ENCODE peak calls at places on chromosomes 13 and 19, in eight cellular contexts. Q is H9; E is heart left ventricle; O is ovary; D is K562; S is cardiac muscle cell; J is stomach; H is CD8-positive, alpha-beta T cell. Y is an unnamed sample. For H3K9me3, the result is how much of the 10 kb centered on the place peaks cover.

GRCh38 chr19:46351241-46352041 is 4.6 kb downstream of the PPP5C start:
- DNase-seq in E (peak), O (no peak), D (no peak), J (peak), S (no peak), Q (no peak), H (peak), Y (peak)

GRCh38 chr13:98507060-98507797 is 69.7 kb downstream of the STK24 start:
- DNase-seq in J (peak), S (peak), Q (no peak), H (no peak), E (peak), D (no peak), O (peak), Y (peak)

GRCh38 chr19:10913716-10914340 is 14.6 kb downstream of the YIPF2 start:
- DNase-seq in O (no peak), E (no peak), D (no peak), Q (peak), S (no peak), H (no peak), J (no peak), Y (no peak)

GRCh38 chr19:52600639-52601024 is 30.5 kb downstream of the ZNF701 start:
- DNase-seq in Q (no peak), O (peak), D (no peak), H (no peak), S (no peak), E (peak), J (peak), Y (peak)

GRCh38 chr19:3479177-3479818 is 1.0 kb downstream of the SMIM24 start:
- DNase-seq in Q (peak), O (no peak), D (peak), J (peak), S (peak), H (peak), E (no peak), Y (peak)

GRCh38 chr19:34300380-34300779 is 46.0 kb downstream of the GARRE1 start:
- DNase-seq in E (no peak), S (no peak), J (no peak), Q (no peak), H (no peak), D (no peak), O (no peak), Y (no peak)

GRCh38 chr13:51502206-51502651 is 49.4 kb upstream of the INTS6 start:
- DNase-seq in O (no peak), J (no peak), S (no peak), D (no peak), E (no peak), Q (no peak), H (no peak), Y (no peak)

GRCh38 chr13:22235950-22236290 is 565.0 kb downstream of the FGF9 start:
- DNase-seq in D (no peak), S (no peak), H (no peak), O (peak), E (no peak), J (no peak), Q (peak), Y (no peak)

GRCh38 chr19:52535831-52536800 is 8.6 kb downstream of the ZNF808 start:
- DNase-seq in H (peak), E (peak), S (peak), J (peak), O (peak), D (no peak), Q (peak), Y (peak)

GRCh38 chr19:34963531-34964406 is at the start of gene ZNF792:
- DNase-seq in H (peak), O (peak), J (peak), D (peak), Q (peak), S (peak), E (peak), Y (peak)

GRCh38 chr13:101700598-101700997 is 248.1 kb downstream of the ITGBL1 start:
- DNase-seq in J (no peak), O (no peak), D (no peak), H (no peak), E (no peak), S (no peak), Q (no peak), Y (no peak)

GRCh38 chr19:45641274-45642105 is 2.3 kb upstream of the EML2 start:
- DNase-seq in Q (peak), J (peak), E (peak), H (peak), S (peak), O (peak), D (peak), Y (peak)

GRCh38 chr13:51193387-51193786 is 28.8 kb upstream of the FAM124A start:
- DNase-seq in H (no peak), Q (no peak), S (no peak), J (no peak), O (no peak), E (no peak), D (no peak), Y (no peak)

GRCh38 chr19:47057328-47057727 is 8.9 kb upstream of the TMEM160 start:
- DNase-seq in Q (no peak), O (no peak), D (no peak), E (peak), S (no peak), J (no peak), H (no peak), Y (no peak)

GRCh38 chr19:2627319-2627829 is 75.1 kb downstream of the GNG7 start:
- DNase-seq in J (peak), H (no peak), E (peak), S (no peak), D (no peak), O (no peak), Q (no peak), Y (peak)

GRCh38 chr19:44512326-44513298 is 12.3 kb upstream of the ZNF180 start:
- DNase-seq in S (peak), Q (peak), D (peak), H (no peak), E (no peak), J (no peak), O (no peak), Y (peak)

GRCh38 chr13:30755678-30756077 is 20.3 kb downstream of the ALOX5AP start:
- DNase-seq in J (no peak), E (no peak), S (no peak), Q (no peak), H (no peak), O (no peak), D (no peak), Y (no peak)

GRCh38 chr13:91922969-91923592 is 524.7 kb downstream of the GPC5 start:
- DNase-seq in E (no peak), O (no peak), Q (no peak), D (no peak), H (no peak), S (peak), J (no peak), Y (no peak)

GRCh38 chr13:45156565-45157361 is 36.5 kb downstream of the GTF2F2 start:
- DNase-seq in D (no peak), E (no peak), S (no peak), J (no peak), O (no peak), H (no peak), Q (no peak), Y (no peak)

GRCh38 chr19:15378529-15379082 is 981 bp downstream of the AKAP8 start:
- DNase-seq in D (no peak), H (peak), O (no peak), S (peak), E (no peak), Q (no peak), J (peak), Y (peak)

GRCh38 chr19:13350761-13351160 is 155.5 kb downstream of the CACNA1A start:
- DNase-seq in O (no peak), E (no peak), S (no peak), Q (no peak), H (no peak), D (no peak), J (no peak), Y (no peak)

GRCh38 chr13:39044536-39044935 is 6.3 kb downstream of the NHLRC3 start:
- DNase-seq in S (no peak), Q (no peak), O (no peak), E (no peak), H (no peak), D (no peak), J (no peak), Y (no peak)

GRCh38 chr19:33193864-33194362 is at the start of gene LRP3:
- DNase-seq in J (peak), S (peak), H (no peak), Q (no peak), E (peak), D (peak), O (peak), Y (peak)

GRCh38 chr13:48860369-48860768 is 115.3 kb upstream of the FNDC3A start:
- DNase-seq in H (no peak), D (no peak), J (no peak), Q (no peak), S (no peak), E (no peak), O (no peak), Y (no peak)

GRCh38 chr13:114079601-114080536 is 52.6 kb downstream of the RASA3 start:
- DNase-seq in S (no peak), Q (no peak), O (peak), D (no peak), E (no peak), J (no peak), H (no peak), Y (no peak)

GRCh38 chr19:14073232-14073924 is 792 bp downstream of the MISP3 start:
- DNase-seq in S (peak), O (peak), H (peak), J (peak), D (peak), E (peak), Q (peak), Y (peak)

GRCh38 chr13:38967446-38967845 is 23.2 kb downstream of the STOML3 start:
- DNase-seq in Q (no peak), H (no peak), J (no peak), S (no peak), D (no peak), O (no peak), E (no peak), Y (no peak)

GRCh38 chr19:33175886-33176669 is 18.1 kb upstream of the LRP3 start:
- DNase-seq in J (no peak), H (peak), S (peak), Q (no peak), E (no peak), D (no peak), O (peak), Y (no peak)

GRCh38 chr19:1474011-1474764 is 4.8 kb downstream of the C19orf25 start:
- DNase-seq in E (peak), O (peak), J (no peak), Q (no peak), H (no peak), D (no peak), S (no peak), Y (peak)

GRCh38 chr19:6737873-6738725 is 719 bp upstream of the GPR108 start:
- DNase-seq in D (peak), O (peak), E (peak), S (peak), Q (peak), H (peak), J (peak), Y (peak)

GRCh38 chr13:79307433-79307861 is 98.6 kb downstream of the RBM26 start:
- DNase-seq in S (no peak), E (no peak), Q (no peak), O (no peak), D (no peak), H (no peak), J (no peak), Y (no peak)

GRCh38 chr13:39250440-39250839 is 212.2 kb downstream of the NHLRC3 start:
- DNase-seq in Q (no peak), O (no peak), J (no peak), D (no peak), H (no peak), S (peak), E (no peak), Y (no peak)

GRCh38 chr13:42707596-42707995 is 73.8 kb upstream of the FAM216B start:
- DNase-seq in H (no peak), D (no peak), O (no peak), E (no peak), Q (no peak), J (no peak), S (no peak), Y (no peak)

GRCh38 chr13:113585828-113586355 is 1.3 kb downstream of the TFDP1 start:
- DNase-seq in H (no peak), S (no peak), O (peak), Q (no peak), E (no peak), J (peak), D (peak), Y (no peak)

GRCh38 chr19:30240904-30241695 is 131.1 kb upstream of the ZNF536 start:
- DNase-seq in O (no peak), E (no peak), J (no peak), D (no peak), H (no peak), S (no peak), Q (no peak), Y (no peak)

GRCh38 chr19:28303502-28303901 is 909.4 kb downstream of the UQCRFS1 start:
- DNase-seq in Q (no peak), J (no peak), O (no peak), H (no peak), S (no peak), E (no peak), D (no peak), Y (no peak)
- H3K9me3 ChIP-seq in Q (under half), J (under half), O (under half), H (under half), S (under half), E (under half), D (under half), Y (under half)

GRCh38 chr19:20164456-20164855 is 2.6 kb upstream of the ZNF486 start:
- DNase-seq in S (no peak), E (no peak), J (no peak), O (no peak), D (no peak), Q (no peak), H (no peak), Y (no peak)
- H3K9me3 ChIP-seq in S (under half), E (under half), J (under half), O (under half), D (under half), Q (under half), H (under half), Y (under half)

DNA sequence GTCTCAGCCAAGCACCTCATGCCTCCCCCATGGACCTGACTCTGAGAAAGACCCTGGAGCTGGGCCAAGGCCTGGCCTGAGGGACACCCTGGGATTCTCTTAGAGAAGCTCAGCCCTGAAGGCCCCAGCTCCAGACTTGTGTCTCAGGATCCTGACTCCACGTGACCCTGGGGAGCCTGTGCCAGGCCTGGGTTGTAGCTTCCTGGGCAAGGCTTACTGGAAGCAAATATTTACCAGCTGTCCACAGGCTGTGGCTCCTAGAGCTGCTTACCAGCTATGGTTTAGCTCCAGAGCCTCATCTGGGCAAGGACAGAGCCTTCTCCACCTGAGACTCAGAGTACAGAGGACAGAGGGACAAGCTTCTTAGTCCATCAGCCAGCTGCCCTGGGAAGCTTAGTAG is 61.0 kb upstream of the CEACAM8 start:
- DNase-seq in D (no peak), Q (no peak), J (peak), O (no peak), E (no peak), H (no peak), S (no peak), Y (no peak)
- H3K9me3 ChIP-seq in D (under half), Q (half or more), J (under half), O (under half), E (under half), H (under half), S (under half), Y (under half)

GRCh38 chr13:40309881-40310280 is 356.6 kb downstream of the FOXO1 start:
- DNase-seq in S (no peak), J (no peak), H (no peak), E (no peak), O (no peak), D (no peak), Q (no peak), Y (no peak)

GRCh38 chr13:40302351-40302750 is 364.1 kb downstream of the FOXO1 start:
- DNase-seq in E (no peak), H (no peak), O (no peak), S (no peak), Q (no peak), D (no peak), J (no peak), Y (no peak)

GRCh38 chr13:40304391-40304790 is 362.1 kb downstream of the FOXO1 start:
- DNase-seq in D (no peak), H (no peak), J (no peak), Q (no peak), O (no peak), E (no peak), S (no peak), Y (no peak)

DNA sequence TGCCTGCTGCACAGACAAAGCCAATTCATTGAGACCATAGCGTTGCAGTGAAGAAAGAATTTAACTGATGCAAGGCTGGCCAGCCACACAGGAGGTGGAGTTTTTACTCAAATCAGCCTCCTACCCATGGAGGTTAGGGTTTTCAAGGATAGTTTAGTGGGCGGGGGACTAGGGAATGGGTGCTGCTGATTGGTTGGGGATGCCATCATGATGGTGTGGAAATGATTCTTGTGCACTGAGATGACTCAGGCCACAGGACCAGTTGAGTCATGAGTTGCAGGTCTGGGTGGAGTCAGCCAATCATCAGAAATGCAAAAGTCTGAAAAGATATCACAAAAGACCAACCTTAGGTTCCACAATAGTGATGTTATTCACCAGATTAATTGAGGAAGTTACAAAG is 359.6 kb downstream of the FOXO1 start:
- DNase-seq in S (no peak), O (no peak), H (no peak), D (no peak), Q (no peak), E (no peak), J (no peak), Y (no peak)
- H3K9me3 ChIP-seq in S (under half), O (under half), H (under half), D (under half), Q (under half), E (under half), J (under half), Y (under half)

DNA sequence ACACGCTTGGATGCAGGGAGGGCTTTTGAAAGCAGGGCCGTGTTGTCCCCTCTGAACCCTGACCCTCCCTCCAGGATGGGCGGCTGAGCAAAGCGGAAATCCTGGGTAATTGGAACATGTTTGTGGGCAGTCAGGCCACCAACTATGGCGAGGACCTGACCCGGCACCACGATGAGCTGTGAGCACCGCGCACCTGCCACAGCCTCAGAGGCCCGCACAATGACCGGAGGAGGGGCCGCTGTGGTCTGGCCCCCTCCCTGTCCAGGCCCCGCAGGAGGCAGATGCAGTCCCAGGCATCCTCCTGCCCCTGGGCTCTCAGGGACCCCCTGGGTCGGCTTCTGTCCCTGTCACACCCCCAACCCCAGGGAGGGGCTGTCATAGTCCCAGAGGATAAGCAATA is 15.2 kb downstream of the RCN3 start:
- DNase-seq in H (no peak), J (no peak), O (no peak), Q (no peak), D (peak), E (no peak), S (no peak), Y (no peak)
- H3K9me3 ChIP-seq in H (under half), J (under half), O (under half), Q (under half), D (under half), E (under half), S (under half), Y (under half)

DNA sequence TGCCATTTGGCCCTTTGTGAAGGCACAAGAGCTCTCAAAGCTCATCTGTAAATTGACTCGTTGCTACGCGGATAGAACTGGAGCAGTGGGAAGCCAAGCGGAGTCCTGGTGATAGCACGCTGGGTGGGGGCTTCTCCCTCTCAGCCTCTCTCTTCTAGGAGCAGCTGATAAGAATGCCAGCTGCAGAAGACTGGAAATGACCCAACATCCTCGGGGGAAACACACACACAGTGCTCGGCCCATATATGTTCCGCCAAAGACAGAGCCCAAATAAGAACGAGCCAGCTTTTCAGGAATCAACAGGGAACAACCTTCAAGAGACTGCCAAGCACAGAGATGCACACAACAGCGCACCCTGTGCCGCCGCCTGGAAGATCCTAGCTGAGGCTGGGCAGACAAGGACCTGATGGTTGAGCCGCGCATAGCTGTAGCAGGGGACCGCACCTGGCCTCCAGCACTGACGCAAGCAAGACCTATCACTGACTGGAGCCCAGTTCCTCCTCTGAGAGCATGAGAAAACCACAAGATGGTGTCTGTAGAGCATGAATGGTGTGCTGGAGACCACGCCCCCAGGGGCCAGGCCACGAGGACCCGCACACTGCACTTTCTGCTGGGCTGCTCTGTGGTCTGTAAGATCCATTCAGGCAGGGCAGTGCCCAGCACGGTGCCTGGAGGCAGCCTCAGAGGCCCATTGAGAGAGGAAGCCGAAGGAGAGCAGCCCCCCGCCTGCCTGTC is 16.0 kb upstream of the SLC35E1 start:
- DNase-seq in J (no peak), E (no peak), Q (peak), S (peak), H (peak), D (peak), O (no peak), Y (no peak)
- H3K9me3 ChIP-seq in J (under half), E (under half), Q (under half), S (under half), H (under half), D (under half), O (under half), Y (under half)

GRCh38 chr19:27681972-27682371 is 1531.0 kb downstream of the UQCRFS1 start:
- DNase-seq in Q (no peak), E (no peak), O (no peak), D (no peak), H (no peak), S (no peak), J (no peak), Y (no peak)
- H3K9me3 ChIP-seq in Q (half or more), E (under half), O (under half), D (under half), H (under half), S (under half), J (under half), Y (under half)

GRCh38 chr19:9566729-9567128 is 17.6 kb downstream of the ZNF121 start:
- DNase-seq in S (no peak), O (no peak), E (no peak), H (no peak), Q (no peak), D (peak), J (no peak), Y (no peak)
- H3K9me3 ChIP-seq in S (under half), O (half or more), E (under half), H (half or more), Q (half or more), D (half or more), J (half or more), Y (under half)

DNA sequence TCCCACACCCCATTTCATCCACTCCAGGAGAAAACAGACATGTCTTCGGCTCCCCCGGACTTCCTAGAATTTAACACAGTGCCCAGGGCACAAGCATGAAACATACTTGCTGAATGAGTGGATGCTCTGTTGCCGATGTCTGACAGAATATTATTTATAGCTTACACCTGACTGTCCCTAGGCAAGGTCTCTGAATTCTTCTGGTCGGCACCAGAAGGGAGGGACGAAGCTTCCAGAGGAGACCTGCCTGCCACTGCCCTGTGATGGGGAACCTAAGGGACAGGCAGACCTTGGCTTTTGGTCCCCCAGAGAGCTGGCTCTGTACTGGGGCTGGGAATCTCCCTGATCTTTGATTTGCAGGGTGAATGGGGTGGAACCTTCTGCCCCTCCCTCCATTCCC is 44.0 kb upstream of the PEG3 start:
- DNase-seq in Q (no peak), O (no peak), J (peak), S (no peak), H (no peak), D (no peak), E (no peak), Y (no peak)
- H3K9me3 ChIP-seq in Q (half or more), O (under half), J (under half), S (under half), H (under half), D (under half), E (under half), Y (under half)

Y was measured in right cardiac atrium.